ENCODE peak calls at places on chromosomes 3 and 15, in four cellular contexts. One of them, this sample, is unnamed.

GRCh38 chr3:8886556-8886955 is 76.7 kb downstream of the RAD18 start:
- DNase-seq in left ventricle myocardium superior: no peak
- DNase-seq in anterior cingulate cortex: no peak
- DNase-seq in HS-5: no peak
- DNase-seq in this sample: no peak

GRCh38 chr3:17846466-17846865 is 104.0 kb upstream of the TBC1D5 start:
- DNase-seq in left ventricle myocardium superior: no peak
- DNase-seq in anterior cingulate cortex: no peak
- DNase-seq in HS-5: peak
- DNase-seq in this sample: no peak

GRCh38 chr3:143063018-143063417 is 56.6 kb upstream of the CHST2 start:
- DNase-seq in left ventricle myocardium superior: no peak
- DNase-seq in anterior cingulate cortex: no peak
- DNase-seq in HS-5: no peak
- DNase-seq in this sample: no peak

GRCh38 chr15:60695713-60696522 is 217.0 kb upstream of the ICE2 start:
- DNase-seq in left ventricle myocardium superior: no peak
- DNase-seq in anterior cingulate cortex: no peak
- DNase-seq in HS-5: no peak
- DNase-seq in this sample: no peak

GRCh38 chr3:69865920-69866679 is 126.8 kb downstream of the MITF start:
- DNase-seq in left ventricle myocardium superior: peak
- DNase-seq in anterior cingulate cortex: no peak
- DNase-seq in HS-5: no peak
- DNase-seq in this sample: no peak

GRCh38 chr3:69212411-69213160 is 90.2 kb upstream of the LMOD3 start:
- DNase-seq in left ventricle myocardium superior: no peak
- DNase-seq in anterior cingulate cortex: no peak
- DNase-seq in HS-5: peak
- DNase-seq in this sample: no peak

GRCh38 chr3:54891540-54891897 is 36.3 kb downstream of the LRTM1 start:
- DNase-seq in left ventricle myocardium superior: peak
- DNase-seq in anterior cingulate cortex: peak
- DNase-seq in HS-5: peak
- DNase-seq in this sample: peak

GRCh38 chr3:134355416-134355815 is 18.8 kb downstream of the AMOTL2 start:
- DNase-seq in left ventricle myocardium superior: no peak
- DNase-seq in anterior cingulate cortex: no peak
- DNase-seq in HS-5: no peak
- DNase-seq in this sample: no peak

GRCh38 chr15:42490246-42490742 is 647 bp downstream of the ZNF106 start:
- DNase-seq in left ventricle myocardium superior: no peak
- DNase-seq in anterior cingulate cortex: no peak
- DNase-seq in HS-5: no peak
- DNase-seq in this sample: no peak

GRCh38 chr3:190293621-190294020 is 28.6 kb downstream of the CLDN1 start:
- DNase-seq in left ventricle myocardium superior: no peak
- DNase-seq in anterior cingulate cortex: no peak
- DNase-seq in HS-5: no peak
- DNase-seq in this sample: no peak

GRCh38 chr15:86317379-86317745 is 237.7 kb downstream of the AGBL1 start:
- DNase-seq in left ventricle myocardium superior: no peak
- DNase-seq in anterior cingulate cortex: no peak
- DNase-seq in HS-5: no peak
- DNase-seq in this sample: no peak

GRCh38 chr15:62068071-62068786 is 1.5 kb downstream of the C2CD4A start:
- DNase-seq in left ventricle myocardium superior: peak
- DNase-seq in anterior cingulate cortex: no peak
- DNase-seq in HS-5: no peak
- DNase-seq in this sample: no peak

GRCh38 chr15:100716456-100717085 is 114.2 kb downstream of the ASB7 start:
- DNase-seq in left ventricle myocardium superior: no peak
- DNase-seq in anterior cingulate cortex: no peak
- DNase-seq in HS-5: no peak
- DNase-seq in this sample: no peak

GRCh38 chr3:61946925-61947324 is 385.6 kb downstream of the PTPRG start:
- DNase-seq in left ventricle myocardium superior: no peak
- DNase-seq in anterior cingulate cortex: no peak
- DNase-seq in HS-5: no peak
- DNase-seq in this sample: no peak

GRCh38 chr15:66848116-66848515 is 146.1 kb downstream of the SMAD6 start:
- DNase-seq in left ventricle myocardium superior: no peak
- DNase-seq in anterior cingulate cortex: no peak
- DNase-seq in HS-5: no peak
- DNase-seq in this sample: no peak

GRCh38 chr15:58460108-58460507 is 28.3 kb downstream of the LIPC start:
- DNase-seq in left ventricle myocardium superior: no peak
- DNase-seq in anterior cingulate cortex: no peak
- DNase-seq in HS-5: no peak
- DNase-seq in this sample: no peak

GRCh38 chr3:53150247-53151085 is 10.5 kb upstream of the PRKCD start:
- DNase-seq in left ventricle myocardium superior: peak
- DNase-seq in anterior cingulate cortex: no peak
- DNase-seq in HS-5: peak
- DNase-seq in this sample: no peak

GRCh38 chr3:12560505-12561188 is 3.8 kb downstream of the MKRN2 start:
- DNase-seq in left ventricle myocardium superior: no peak
- DNase-seq in anterior cingulate cortex: no peak
- DNase-seq in HS-5: no peak
- DNase-seq in this sample: peak

GRCh38 chr3:157248590-157249425 is 88.9 kb upstream of the CCNL1 start:
- DNase-seq in left ventricle myocardium superior: peak
- DNase-seq in anterior cingulate cortex: peak
- DNase-seq in HS-5: peak
- DNase-seq in this sample: peak

GRCh38 chr3:101725192-101725889 is 927 bp downstream of the CEP97 start:
- DNase-seq in left ventricle myocardium superior: peak
- DNase-seq in anterior cingulate cortex: peak
- DNase-seq in HS-5: no peak
- DNase-seq in this sample: peak

GRCh38 chr15:63476229-63476632 is 28.2 kb upstream of the USP3 start:
- DNase-seq in left ventricle myocardium superior: no peak
- DNase-seq in anterior cingulate cortex: no peak
- DNase-seq in HS-5: peak
- DNase-seq in this sample: no peak

GRCh38 chr3:104916971-104917370 is 449.7 kb upstream of the ALCAM start:
- DNase-seq in left ventricle myocardium superior: no peak
- DNase-seq in anterior cingulate cortex: no peak
- DNase-seq in HS-5: no peak
- DNase-seq in this sample: no peak

GRCh38 chr3:126438186-126438585 is 37.5 kb downstream of the ZXDC start:
- DNase-seq in left ventricle myocardium superior: no peak
- DNase-seq in anterior cingulate cortex: no peak
- DNase-seq in HS-5: no peak
- DNase-seq in this sample: no peak

GRCh38 chr3:8574040-8574669 is 70.4 kb downstream of the SSUH2 start:
- DNase-seq in left ventricle myocardium superior: no peak
- DNase-seq in anterior cingulate cortex: no peak
- DNase-seq in HS-5: no peak
- DNase-seq in this sample: no peak

GRCh38 chr3:63706321-63707085 is 54.0 kb downstream of the SNTN start:
- DNase-seq in left ventricle myocardium superior: no peak
- DNase-seq in anterior cingulate cortex: no peak
- DNase-seq in HS-5: no peak
- DNase-seq in this sample: no peak

GRCh38 chr15:61479601-61480000 is 250.5 kb upstream of the RORA start:
- DNase-seq in left ventricle myocardium superior: no peak
- DNase-seq in anterior cingulate cortex: no peak
- DNase-seq in HS-5: peak
- DNase-seq in this sample: no peak

GRCh38 chr15:68412218-68412617 is 19.7 kb downstream of the ITGA11 start:
- DNase-seq in left ventricle myocardium superior: no peak
- DNase-seq in anterior cingulate cortex: no peak
- DNase-seq in HS-5: no peak
- DNase-seq in this sample: no peak

GRCh38 chr3:122921791-122922651 is 105.5 kb downstream of the SEMA5B start:
- DNase-seq in left ventricle myocardium superior: no peak
- DNase-seq in anterior cingulate cortex: no peak
- DNase-seq in HS-5: no peak
- DNase-seq in this sample: no peak

GRCh38 chr3:138434875-138435772 is 708 bp downstream of the ESYT3 start:
- DNase-seq in left ventricle myocardium superior: no peak
- DNase-seq in anterior cingulate cortex: no peak
- DNase-seq in HS-5: no peak
- DNase-seq in this sample: no peak

GRCh38 chr3:187291512-187292132 is at the start of gene MASP1:
- DNase-seq in left ventricle myocardium superior: peak
- DNase-seq in anterior cingulate cortex: no peak
- DNase-seq in HS-5: no peak
- DNase-seq in this sample: no peak

GRCh38 chr3:108599677-108600409 is 10.3 kb downstream of the DZIP3 start:
- DNase-seq in left ventricle myocardium superior: no peak
- DNase-seq in anterior cingulate cortex: no peak
- DNase-seq in HS-5: no peak
- DNase-seq in this sample: no peak

GRCh38 chr3:55167586-55168317 is 239.9 kb upstream of the LRTM1 start:
- DNase-seq in left ventricle myocardium superior: no peak
- DNase-seq in anterior cingulate cortex: no peak
- DNase-seq in HS-5: no peak
- DNase-seq in this sample: no peak

GRCh38 chr15:75672646-75673425 is 25.1 kb downstream of the SNX33 start:
- DNase-seq in left ventricle myocardium superior: peak
- DNase-seq in anterior cingulate cortex: peak
- DNase-seq in HS-5: peak
- DNase-seq in this sample: no peak

GRCh38 chr3:116453676-116454346 is 8.5 kb upstream of the LSAMP start:
- DNase-seq in left ventricle myocardium superior: no peak
- DNase-seq in anterior cingulate cortex: no peak
- DNase-seq in HS-5: no peak
- DNase-seq in this sample: peak

GRCh38 chr3:34843479-34843870 is 795.9 kb upstream of the ARPP21 start:
- DNase-seq in left ventricle myocardium superior: no peak
- DNase-seq in anterior cingulate cortex: no peak
- DNase-seq in HS-5: no peak
- DNase-seq in this sample: no peak

GRCh38 chr3:176939022-176939817 is 258.1 kb downstream of the TBL1XR1 start:
- DNase-seq in left ventricle myocardium superior: no peak
- DNase-seq in anterior cingulate cortex: peak
- DNase-seq in HS-5: peak
- DNase-seq in this sample: peak

GRCh38 chr3:133097214-133097613 is 59.0 kb downstream of the TMEM108 start:
- DNase-seq in left ventricle myocardium superior: no peak
- DNase-seq in anterior cingulate cortex: no peak
- DNase-seq in HS-5: no peak
- DNase-seq in this sample: no peak